ENCODE peak calls at places on chromosome 12, in ten cellular contexts. G is activated CD8-positive, alpha-beta T cell treated with anti-CD3 and anti-CD28 coated beads for 36 hours; E is central memory CD8-positive, alpha-beta T cell; L is RWPE2; V is activated B cell treated with CpG ODN at 0.5 μM for 24 hours; U is activated CD4-positive, alpha-beta T cell treated with anti-CD3 and anti-CD28 coated beads for 36 hours; Z is mucosa of descending colon; M is lung; X is body of pancreas; H is Right ventricle myocardium superior. F is an unnamed sample.

GRCh38 chr12:131345521-131346436 is 365.1 kb upstream of the SFSWAP start:
- ATAC-seq in G (no peak), E (no peak), L (no peak), V (no peak), U (no peak), Z (no peak), M (no peak), X (no peak), H (no peak), F (no peak)

GRCh38 chr12:30840715-30841114 is 85.8 kb upstream of the TSPAN11 start:
- ATAC-seq in G (no peak), E (no peak), L (no peak), V (no peak), U (no peak), Z (no peak), M (no peak), X (no peak), H (no peak), F (no peak)

GRCh38 chr12:116454950-116455447 is 104.2 kb upstream of the MAP1LC3B2 start:
- ATAC-seq in G (no peak), E (no peak), L (peak; percentile 94), V (no peak), U (no peak), Z (peak; percentile 47), M (no peak), X (no peak), H (peak; percentile 3), F (peak; percentile 85)

GRCh38 chr12:43835264-43835655 is 621 bp upstream of the TMEM117 start:
- ATAC-seq in G (peak; percentile 12), E (no peak), L (no peak), V (no peak), U (peak; percentile 31), Z (peak; percentile 7), M (no peak), X (peak; percentile 4), H (no peak), F (peak; percentile 31)

GRCh38 chr12:12506541-12506940 is 56.1 kb downstream of the DUSP16 start:
- ATAC-seq in G (no peak), E (no peak), L (no peak), V (no peak), U (no peak), Z (peak; percentile 31), M (no peak), X (no peak), H (peak; percentile 75), F (no peak)

GRCh38 chr12:8037046-8037663 is 4.6 kb downstream of the FOXJ2 start:
- ATAC-seq in G (no peak), E (no peak), L (no peak), V (peak; percentile 49), U (no peak), Z (no peak), M (no peak), X (no peak), H (no peak), F (no peak)

GRCh38 chr12:11778703-11779102 is 129.2 kb downstream of the ETV6 start:
- ATAC-seq in G (peak; percentile 37), E (no peak), L (no peak), V (no peak), U (peak; percentile 43), Z (no peak), M (no peak), X (no peak), H (no peak), F (no peak)

GRCh38 chr12:16606201-16606849 is 363 bp upstream of the LMO3 start:
- ATAC-seq in G (no peak), E (no peak), L (peak; percentile 48), V (no peak), U (no peak), Z (peak; percentile 46), M (peak; percentile 15), X (peak; percentile 38), H (peak; percentile 60), F (no peak)

GRCh38 chr12:26723379-26724308 is 109.3 kb downstream of the ITPR2 start:
- ATAC-seq in G (no peak), E (no peak), L (peak; percentile 49), V (no peak), U (no peak), Z (peak; percentile 34), M (no peak), X (peak; percentile 57), H (peak; percentile 92), F (no peak)

GRCh38 chr12:5661820-5662219 is 229.9 kb downstream of the NTF3 start:
- ATAC-seq in G (no peak), E (no peak), L (no peak), V (no peak), U (no peak), Z (no peak), M (no peak), X (no peak), H (peak; percentile 57), F (no peak)

GRCh38 chr12:75908961-75909699 is 122.4 kb downstream of the PHLDA1 start:
- ATAC-seq in G (no peak), E (no peak), L (peak; percentile 14), V (no peak), U (no peak), Z (peak; percentile 63), M (peak; percentile 6), X (peak; percentile 85), H (peak; percentile 86), F (peak; percentile 55)

GRCh38 chr12:131800594-131801135 is 27.5 kb upstream of the MMP17 start:
- ATAC-seq in G (no peak), E (no peak), L (no peak), V (no peak), U (no peak), Z (no peak), M (no peak), X (no peak), H (no peak), F (no peak)

GRCh38 chr12:24760162-24760561 is 188.7 kb downstream of the BCAT1 start:
- ATAC-seq in G (no peak), E (no peak), L (no peak), V (no peak), U (no peak), Z (no peak), M (no peak), X (peak; percentile 82), H (no peak), F (no peak)

GRCh38 chr12:118319627-118320026 is 53.1 kb downstream of the TAOK3 start:
- ATAC-seq in G (no peak), E (no peak), L (no peak), V (no peak), U (no peak), Z (no peak), M (no peak), X (no peak), H (no peak), F (no peak)

GRCh38 chr12:121253638-121254335 is 42.7 kb downstream of the CAMKK2 start:
- ATAC-seq in G (peak; percentile 26), E (no peak), L (no peak), V (no peak), U (peak; percentile 34), Z (no peak), M (no peak), X (no peak), H (no peak), F (no peak)

GRCh38 chr12:32462908-32463307 is 63.5 kb downstream of the FGD4 start:
- ATAC-seq in G (no peak), E (no peak), L (no peak), V (no peak), U (no peak), Z (no peak), M (no peak), X (no peak), H (no peak), F (no peak)

GRCh38 chr12:116159593-116159992 is 117.9 kb downstream of the MED13L start:
- ATAC-seq in G (no peak), E (no peak), L (no peak), V (no peak), U (no peak), Z (no peak), M (no peak), X (no peak), H (no peak), F (no peak)

GRCh38 chr12:120542166-120542565 is 8.0 kb downstream of the RNF10 start:
- ATAC-seq in G (no peak), E (no peak), L (no peak), V (no peak), U (no peak), Z (no peak), M (no peak), X (no peak), H (no peak), F (no peak)

GRCh38 chr12:121483950-121484349 is 84.0 kb downstream of the RNF34 start:
- ATAC-seq in G (no peak), E (no peak), L (no peak), V (no peak), U (no peak), Z (no peak), M (no peak), X (no peak), H (no peak), F (no peak)

GRCh38 chr12:32126720-32127119 is 20.1 kb downstream of the BICD1 start:
- ATAC-seq in G (no peak), E (no peak), L (peak; percentile 96), V (no peak), U (no peak), Z (no peak), M (no peak), X (no peak), H (no peak), F (no peak)

GRCh38 chr12:111361717-111362576 is 6.9 kb downstream of the PHETA1 start:
- ATAC-seq in G (no peak), E (no peak), L (peak; percentile 55), V (no peak), U (no peak), Z (no peak), M (peak; percentile 76), X (peak; percentile 66), H (peak; percentile 27), F (peak; percentile 8)

GRCh38 chr12:7929069-7929792 is 6.8 kb downstream of the SLC2A3 start:
- ATAC-seq in G (no peak), E (no peak), L (no peak), V (no peak), U (no peak), Z (no peak), M (no peak), X (no peak), H (no peak), F (no peak)